ENCODE peak calls at places on chromosome 13, in ten cellular contexts. P, C, I, Y, Z, F, W, L, J and A are unnamed samples.

GRCh38 chr13:60431108-60431700 is 34.2 kb downstream of the TDRD3 start:
- DNase-seq in P (peak; percentile 61), C (peak; percentile 59), I (peak; percentile 22), Y (no peak), Z (no peak), F (peak; percentile 19), W (no peak), L (no peak), J (peak; percentile 50), A (no peak)

GRCh38 chr13:39306639-39307589 is 268.7 kb downstream of the NHLRC3 start:
- DNase-seq in P (peak; percentile 73), C (no peak), I (no peak), Y (no peak), Z (no peak), F (no peak), W (no peak), L (no peak), J (no peak), A (no peak)

GRCh38 chr13:29423050-29423449 is 172.4 kb downstream of the SLC7A1 start:
- DNase-seq in P (no peak), C (no peak), I (no peak), Y (no peak), Z (no peak), F (no peak), W (no peak), L (no peak), J (no peak), A (no peak)

GRCh38 chr13:43364210-43365041 is 341.0 kb downstream of the DNAJC15 start:
- DNase-seq in P (no peak), C (no peak), I (no peak), Y (no peak), Z (no peak), F (no peak), W (peak; percentile 59), L (no peak), J (peak; percentile 90), A (no peak)

GRCh38 chr13:102814025-102814607 is 15.2 kb downstream of the BIVM start:
- DNase-seq in P (no peak), C (no peak), I (no peak), Y (no peak), Z (no peak), F (no peak), W (no peak), L (no peak), J (no peak), A (no peak)

GRCh38 chr13:40452741-40453665 is 213.4 kb downstream of the FOXO1 start:
- DNase-seq in P (no peak), C (peak; percentile 75), I (no peak), Y (no peak), Z (no peak), F (no peak), W (no peak), L (no peak), J (peak; percentile 65), A (no peak)

GRCh38 chr13:54775501-54776191 is 1747.0 kb downstream of the OLFM4 start:
- DNase-seq in P (no peak), C (no peak), I (no peak), Y (no peak), Z (no peak), F (no peak), W (peak; percentile 28), L (no peak), J (no peak), A (no peak)

GRCh38 chr13:51770160-51770559 is 33.8 kb downstream of the DHRS12 start:
- DNase-seq in P (no peak), C (no peak), I (no peak), Y (no peak), Z (no peak), F (no peak), W (no peak), L (no peak), J (no peak), A (no peak)

GRCh38 chr13:94711561-94712286 is 621 bp downstream of the SOX21 start:
- DNase-seq in P (no peak), C (peak; percentile 52), I (no peak), Y (no peak), Z (no peak), F (no peak), W (no peak), L (peak; percentile 36), J (peak; percentile 29), A (no peak)

DNA sequence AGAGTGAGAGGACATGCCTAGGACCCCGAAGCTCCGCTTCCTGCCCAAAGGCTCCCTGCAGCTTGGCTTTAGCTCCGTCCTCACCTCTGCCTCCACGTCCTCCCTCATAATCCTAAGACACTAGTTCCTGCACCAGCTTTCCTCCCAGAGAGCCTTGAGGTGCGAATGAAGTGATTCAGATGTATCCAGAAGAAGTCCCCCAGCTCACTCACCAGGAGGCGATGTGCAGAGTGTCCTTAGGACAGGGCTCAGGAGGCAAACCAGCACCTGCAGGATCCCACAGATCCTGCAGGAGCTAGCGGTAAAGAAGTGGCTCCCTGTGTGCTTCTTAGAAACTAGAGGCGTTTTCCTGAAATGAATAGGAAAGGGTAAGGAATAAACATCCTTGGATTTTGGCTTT is 109.7 kb downstream of the HSPH1 start:
- DNase-seq in P (no peak), C (no peak), I (no peak), Y (no peak), Z (no peak), F (no peak), W (no peak), L (no peak), J (no peak), A (peak; percentile 19)
- TF ChIP-seq CTCF in P (no peak), C (no peak), I (no peak), Y (no peak), Z (no peak), F (no peak), W (no peak), L (no peak), J (no peak), A (no peak)

DNA sequence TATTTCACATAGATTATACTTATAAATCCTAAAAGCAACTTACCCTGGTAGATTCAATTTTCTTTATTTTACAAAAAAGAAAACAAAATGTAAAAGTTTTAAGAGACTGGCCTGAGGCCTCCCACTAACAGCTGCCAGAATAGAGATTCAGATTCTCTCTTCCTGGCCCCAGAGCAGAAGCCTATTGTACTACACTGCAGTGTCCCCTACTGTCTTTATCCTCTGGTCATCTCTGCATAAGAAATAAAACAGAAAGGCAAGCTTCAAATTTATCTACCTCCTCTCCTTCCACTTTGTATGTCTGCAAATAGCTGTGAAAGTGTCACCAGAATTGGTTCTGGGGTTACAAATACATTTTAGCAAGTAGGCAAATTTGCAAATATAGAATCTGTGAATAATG is 1004.1 kb upstream of the PCDH9 start:
- DNase-seq in P (no peak), C (no peak), I (no peak), Y (no peak), Z (no peak), F (no peak), W (no peak), L (no peak), J (peak; percentile 17), A (no peak)
- TF ChIP-seq CTCF in P (no peak), C (no peak), I (no peak), Y (no peak), Z (no peak), F (peak; percentile 34), W (no peak), L (no peak), J (no peak), A (no peak)

DNA sequence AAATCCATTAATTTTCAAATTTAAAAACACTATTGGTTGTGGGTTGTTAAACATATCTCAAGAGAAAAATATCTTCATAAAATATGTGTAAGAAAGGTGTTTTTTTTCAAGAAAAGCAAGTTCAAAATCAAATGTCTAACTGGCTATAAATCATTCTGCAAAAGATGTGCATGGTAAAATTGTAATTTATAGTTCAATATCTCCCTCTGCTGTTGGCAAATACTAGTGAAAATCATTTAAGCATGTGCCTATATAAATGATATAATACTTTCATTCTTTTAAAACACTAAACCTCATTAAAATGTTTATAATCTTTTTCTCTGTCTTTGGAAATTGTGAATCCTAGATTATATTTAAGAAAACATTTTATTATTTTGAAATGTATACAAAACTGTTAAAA is 17.2 kb upstream of the SLITRK6 start:
- DNase-seq in P (no peak), C (no peak), I (no peak), Y (no peak), Z (no peak), F (no peak), W (no peak), L (no peak), J (no peak), A (no peak)
- TF ChIP-seq CTCF in P (no peak), C (no peak), I (no peak), Y (no peak), Z (no peak), F (no peak), W (no peak), L (peak; percentile 61), J (no peak), A (no peak)

DNA sequence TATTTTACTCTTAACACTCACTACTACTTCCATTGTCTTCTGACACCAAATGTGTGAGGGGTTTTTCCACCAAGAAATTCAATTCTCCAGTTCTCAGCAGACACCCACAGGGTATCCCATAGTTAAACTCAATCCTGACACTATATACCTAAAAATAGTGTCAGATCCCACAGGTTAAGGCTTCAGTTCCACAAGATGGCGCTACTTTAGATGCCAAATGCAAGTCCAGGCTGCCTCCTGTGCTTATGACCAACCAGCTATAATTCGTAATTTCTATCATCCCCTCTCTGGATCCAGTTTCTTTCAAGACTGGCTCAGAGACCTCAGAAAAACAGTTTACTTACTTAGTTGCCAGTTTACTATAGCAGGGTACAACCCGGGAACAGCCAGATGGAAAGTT is 1146.2 kb upstream of the SPRY2 start:
- DNase-seq in P (no peak), C (no peak), I (no peak), Y (no peak), Z (no peak), F (peak; percentile 10), W (no peak), L (peak; percentile 12), J (no peak), A (peak; percentile 53)
- TF ChIP-seq CTCF in P (peak; percentile 6), C (no peak), I (no peak), Y (no peak), Z (no peak), F (peak; percentile 52), W (no peak), L (peak; percentile 57), J (peak; percentile 11), A (peak; percentile 55)

GRCh38 chr13:99658266-99658991 is 157.2 kb downstream of the TM9SF2 start:
- DNase-seq in P (no peak), C (peak; percentile 72), I (peak; percentile 29), Y (peak; percentile 59), Z (no peak), F (no peak), W (peak; percentile 59), L (peak; percentile 54), J (peak; percentile 33), A (peak; percentile 56)
- TF ChIP-seq CTCF in P (peak; percentile 61), C (peak; percentile 33), I (no peak), Y (peak; percentile 53), Z (no peak), F (peak; percentile 54), W (peak; percentile 16), L (peak; percentile 62), J (peak; percentile 51), A (no peak)